ENCODE peak calls at places on chromosomes 16 and 17, in five cellular contexts. One of them, this sample, is unnamed.

GRCh38 chr17:56257075-56257474 is 103.8 kb downstream of the ANKFN1 start:
- DNase-seq in SK-N-SH: no peak
- DNase-seq in GM23248: no peak
- DNase-seq in GM23338: peak; percentile 25
- DNase-seq in MM.1S: no peak
- DNase-seq in this sample: no peak

GRCh38 chr16:73016488-73016830 is 31.5 kb downstream of the ZFHX3 start:
- DNase-seq in SK-N-SH: no peak
- DNase-seq in GM23248: no peak
- DNase-seq in GM23338: no peak
- DNase-seq in MM.1S: no peak
- DNase-seq in this sample: no peak

GRCh38 chr17:49691677-49692191 is 13.8 kb upstream of the SPOP start:
- DNase-seq in SK-N-SH: no peak
- DNase-seq in GM23248: peak; percentile 13
- DNase-seq in GM23338: peak; percentile 63
- DNase-seq in MM.1S: no peak
- DNase-seq in this sample: no peak

GRCh38 chr16:4330277-4330882 is 14.5 kb downstream of the GLIS2 start:
- DNase-seq in SK-N-SH: peak; percentile 94
- DNase-seq in GM23248: peak; percentile 81
- DNase-seq in GM23338: peak; percentile 79
- DNase-seq in MM.1S: peak; percentile 61
- DNase-seq in this sample: peak; percentile 71

GRCh38 chr17:81586096-81586495 is 33.9 kb upstream of the FAAP100 start:
- DNase-seq in SK-N-SH: no peak
- DNase-seq in GM23248: no peak
- DNase-seq in GM23338: peak; percentile 21
- DNase-seq in MM.1S: no peak
- DNase-seq in this sample: no peak

GRCh38 chr17:62725791-62726249 is 82.3 kb downstream of the MARCHF10 start:
- DNase-seq in SK-N-SH: no peak
- DNase-seq in GM23248: no peak
- DNase-seq in GM23338: no peak
- DNase-seq in MM.1S: no peak
- DNase-seq in this sample: no peak

GRCh38 chr17:63178530-63178929 is 212.5 kb downstream of the TANC2 start:
- DNase-seq in SK-N-SH: no peak
- DNase-seq in GM23248: peak; percentile 13
- DNase-seq in GM23338: no peak
- DNase-seq in MM.1S: no peak
- DNase-seq in this sample: no peak

GRCh38 chr17:36661047-36661666 is 59.8 kb downstream of the MRM1 start:
- DNase-seq in SK-N-SH: peak; percentile 72
- DNase-seq in GM23248: no peak
- DNase-seq in GM23338: no peak
- DNase-seq in MM.1S: no peak
- DNase-seq in this sample: no peak

GRCh38 chr16:46916980-46917379 is 32.8 kb downstream of the GPT2 start:
- DNase-seq in SK-N-SH: peak; percentile 43
- DNase-seq in GM23248: peak; percentile 31
- DNase-seq in GM23338: no peak
- DNase-seq in MM.1S: no peak
- DNase-seq in this sample: peak; percentile 37

GRCh38 chr17:74639704-74640142 is 16.2 kb upstream of the CD300E start:
- DNase-seq in SK-N-SH: no peak
- DNase-seq in GM23248: no peak
- DNase-seq in GM23338: no peak
- DNase-seq in MM.1S: peak; percentile 73
- DNase-seq in this sample: peak; percentile 61

GRCh38 chr17:55709440-55709839 is 13.2 kb downstream of the TMEM100 start:
- DNase-seq in SK-N-SH: no peak
- DNase-seq in GM23248: no peak
- DNase-seq in GM23338: no peak
- DNase-seq in MM.1S: no peak
- DNase-seq in this sample: no peak

GRCh38 chr16:22782299-22782698 is 31.7 kb upstream of the HS3ST2 start:
- DNase-seq in SK-N-SH: peak; percentile 21
- DNase-seq in GM23248: no peak
- DNase-seq in GM23338: no peak
- DNase-seq in MM.1S: no peak
- DNase-seq in this sample: no peak

GRCh38 chr17:7218166-7218565 is 1.5 kb downstream of the DLG4 start:
- DNase-seq in SK-N-SH: no peak
- DNase-seq in GM23248: no peak
- DNase-seq in GM23338: no peak
- DNase-seq in MM.1S: no peak
- DNase-seq in this sample: no peak
- TF ChIP-seq EZH2phosphoT487 in SK-N-SH: no peak
- TF ChIP-seq EZH2phosphoT487 in GM23248: no peak
- TF ChIP-seq EZH2phosphoT487 in GM23338: no peak
- TF ChIP-seq EZH2phosphoT487 in MM.1S: no peak
- TF ChIP-seq EZH2phosphoT487 in this sample: no peak

GRCh38 chr17:70584255-70584654 is 414.9 kb downstream of the KCNJ2 start:
- DNase-seq in SK-N-SH: no peak
- DNase-seq in GM23248: no peak
- DNase-seq in GM23338: no peak
- DNase-seq in MM.1S: no peak
- DNase-seq in this sample: no peak

GRCh38 chr17:70577456-70577855 is 408.1 kb downstream of the KCNJ2 start:
- DNase-seq in SK-N-SH: no peak
- DNase-seq in GM23248: no peak
- DNase-seq in GM23338: no peak
- DNase-seq in MM.1S: no peak
- DNase-seq in this sample: no peak

GRCh38 chr17:70582777-70583176 is 413.4 kb downstream of the KCNJ2 start:
- DNase-seq in SK-N-SH: no peak
- DNase-seq in GM23248: no peak
- DNase-seq in GM23338: no peak
- DNase-seq in MM.1S: no peak
- DNase-seq in this sample: no peak

GRCh38 chr17:70581459-70581858 is 412.1 kb downstream of the KCNJ2 start:
- DNase-seq in SK-N-SH: no peak
- DNase-seq in GM23248: no peak
- DNase-seq in GM23338: no peak
- DNase-seq in MM.1S: no peak
- DNase-seq in this sample: no peak
- TF ChIP-seq EZH2phosphoT487 in SK-N-SH: no peak
- TF ChIP-seq EZH2phosphoT487 in GM23248: no peak
- TF ChIP-seq EZH2phosphoT487 in GM23338: no peak
- TF ChIP-seq EZH2phosphoT487 in MM.1S: no peak
- TF ChIP-seq EZH2phosphoT487 in this sample: no peak

GRCh38 chr16:80376941-80377340 is 163.9 kb upstream of the DYNLRB2 start:
- DNase-seq in SK-N-SH: no peak
- DNase-seq in GM23248: no peak
- DNase-seq in GM23338: no peak
- DNase-seq in MM.1S: no peak
- DNase-seq in this sample: no peak
- TF ChIP-seq EZH2phosphoT487 in SK-N-SH: no peak
- TF ChIP-seq EZH2phosphoT487 in GM23248: no peak
- TF ChIP-seq EZH2phosphoT487 in GM23338: no peak
- TF ChIP-seq EZH2phosphoT487 in MM.1S: no peak
- TF ChIP-seq EZH2phosphoT487 in this sample: no peak

DNA sequence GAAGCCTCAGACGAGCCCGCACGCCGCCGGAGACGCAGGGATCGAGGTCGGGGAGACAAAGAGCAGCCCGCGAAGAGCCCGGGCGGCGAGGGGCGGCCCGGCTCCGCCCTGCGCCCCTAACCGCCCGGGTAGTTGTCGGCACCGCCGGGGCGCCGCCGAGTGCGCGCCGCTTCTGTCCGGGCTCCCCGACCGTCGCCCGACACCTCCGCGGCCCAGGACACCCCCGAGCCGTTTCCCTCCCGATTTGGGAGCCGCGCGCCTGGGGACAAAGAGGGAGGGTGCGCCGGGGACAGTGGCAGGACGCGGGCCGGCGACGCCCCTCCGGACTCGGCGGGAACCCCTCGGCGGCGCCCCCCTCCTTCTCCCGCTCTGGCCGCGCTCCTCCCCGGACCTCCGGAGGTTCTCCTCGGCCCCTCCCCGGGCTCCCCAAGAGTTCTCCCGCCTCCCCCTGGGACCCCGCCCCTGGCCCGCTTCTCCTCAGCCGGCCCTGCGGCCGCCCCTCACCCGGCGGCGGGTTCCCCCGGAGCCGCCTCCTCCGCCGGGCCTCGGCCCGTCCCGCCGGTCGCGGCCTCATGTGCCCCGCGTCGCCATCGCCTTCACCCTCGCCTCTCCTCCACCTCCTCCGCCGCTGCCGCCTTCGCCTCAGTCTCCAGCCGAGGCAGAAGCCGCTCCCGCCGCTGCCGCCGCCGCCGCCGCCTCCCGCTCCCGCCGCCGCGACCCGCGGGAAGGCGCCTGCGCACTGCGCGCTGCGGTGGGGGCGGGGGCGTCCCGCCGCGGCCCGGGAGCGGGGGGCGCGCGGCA is at the start of gene GJC1:
- DNase-seq in SK-N-SH: peak; percentile 91
- DNase-seq in GM23248: peak; percentile 62
- DNase-seq in GM23338: peak; percentile 85
- DNase-seq in MM.1S: peak; percentile 32
- DNase-seq in this sample: peak; percentile 62
- TF ChIP-seq EZH2phosphoT487 in SK-N-SH: no peak
- TF ChIP-seq EZH2phosphoT487 in GM23248: no peak
- TF ChIP-seq EZH2phosphoT487 in GM23338: no peak
- TF ChIP-seq EZH2phosphoT487 in MM.1S: no peak
- TF ChIP-seq EZH2phosphoT487 in this sample: no peak

GRCh38 chr16:88338896-88339295 is 43.9 kb upstream of the ZNF469 start:
- DNase-seq in SK-N-SH: no peak
- DNase-seq in GM23248: no peak
- DNase-seq in GM23338: no peak
- DNase-seq in MM.1S: no peak
- DNase-seq in this sample: no peak
- TF ChIP-seq EZH2phosphoT487 in SK-N-SH: no peak
- TF ChIP-seq EZH2phosphoT487 in GM23248: no peak
- TF ChIP-seq EZH2phosphoT487 in GM23338: no peak
- TF ChIP-seq EZH2phosphoT487 in MM.1S: no peak
- TF ChIP-seq EZH2phosphoT487 in this sample: no peak

GRCh38 chr17:3983945-3984484 is 19.8 kb upstream of the ATP2A3 start:
- DNase-seq in SK-N-SH: peak; percentile 25
- DNase-seq in GM23248: peak; percentile 55
- DNase-seq in GM23338: peak; percentile 46
- DNase-seq in MM.1S: no peak
- DNase-seq in this sample: no peak
- TF ChIP-seq EZH2phosphoT487 in SK-N-SH: no peak
- TF ChIP-seq EZH2phosphoT487 in GM23248: no peak
- TF ChIP-seq EZH2phosphoT487 in GM23338: no peak
- TF ChIP-seq EZH2phosphoT487 in MM.1S: no peak
- TF ChIP-seq EZH2phosphoT487 in this sample: no peak

GRCh38 chr17:13962716-13963115 is 106.6 kb upstream of the COX10 start:
- DNase-seq in SK-N-SH: no peak
- DNase-seq in GM23248: no peak
- DNase-seq in GM23338: no peak
- DNase-seq in MM.1S: peak; percentile 9
- DNase-seq in this sample: no peak
- TF ChIP-seq EZH2phosphoT487 in SK-N-SH: no peak
- TF ChIP-seq EZH2phosphoT487 in GM23248: no peak
- TF ChIP-seq EZH2phosphoT487 in GM23338: no peak
- TF ChIP-seq EZH2phosphoT487 in MM.1S: no peak
- TF ChIP-seq EZH2phosphoT487 in this sample: no peak

This sample was measured in OCI-LY7.